ENCODE peak calls at places on chromosomes 16 and 17, in ten cellular contexts. One of them, this sample, is unnamed.

GRCh38 chr17:14793237-14793636 is 471.9 kb downstream of the PMP22 start:
- DNase-seq in HS-27A: no peak
- DNase-seq in GOT3: no peak
- DNase-seq in hippocampal formation: no peak
- DNase-seq in M059J: peak; percentile 42
- DNase-seq in BE2C: no peak
- DNase-seq in fibroblast of the aortic adventitia: peak; percentile 26
- DNase-seq in RPMI8226: no peak
- DNase-seq in left cardiac atrium: no peak
- DNase-seq in ELR: peak; percentile 84
- DNase-seq in this sample: no peak

GRCh38 chr17:51258756-51259573 is 884 bp downstream of the MBTD1 start:
- DNase-seq in HS-27A: no peak
- DNase-seq in GOT3: no peak
- DNase-seq in hippocampal formation: no peak
- DNase-seq in M059J: peak; percentile 21
- DNase-seq in BE2C: peak; percentile 52
- DNase-seq in fibroblast of the aortic adventitia: no peak
- DNase-seq in RPMI8226: peak; percentile 34
- DNase-seq in left cardiac atrium: peak; percentile 40
- DNase-seq in ELR: peak; percentile 59
- DNase-seq in this sample: no peak

GRCh38 chr17:42675984-42676423 is 790 bp downstream of the PLEKHH3 start:
- DNase-seq in HS-27A: no peak
- DNase-seq in GOT3: no peak
- DNase-seq in hippocampal formation: no peak
- DNase-seq in M059J: peak; percentile 47
- DNase-seq in BE2C: peak; percentile 45
- DNase-seq in fibroblast of the aortic adventitia: peak; percentile 41
- DNase-seq in RPMI8226: peak; percentile 49
- DNase-seq in left cardiac atrium: peak; percentile 72
- DNase-seq in ELR: peak; percentile 74
- DNase-seq in this sample: no peak

GRCh38 chr17:75908201-75908600 is 3.5 kb upstream of the MRPL38 start:
- DNase-seq in HS-27A: no peak
- DNase-seq in GOT3: no peak
- DNase-seq in hippocampal formation: no peak
- DNase-seq in M059J: peak; percentile 18
- DNase-seq in BE2C: no peak
- DNase-seq in fibroblast of the aortic adventitia: no peak
- DNase-seq in RPMI8226: no peak
- DNase-seq in left cardiac atrium: peak; percentile 73
- DNase-seq in ELR: no peak
- DNase-seq in this sample: no peak

GRCh38 chr17:58303981-58304734 is 23.4 kb upstream of the MPO start:
- DNase-seq in HS-27A: peak; percentile 7
- DNase-seq in GOT3: no peak
- DNase-seq in hippocampal formation: no peak
- DNase-seq in M059J: peak; percentile 35
- DNase-seq in BE2C: peak; percentile 71
- DNase-seq in fibroblast of the aortic adventitia: peak; percentile 27
- DNase-seq in RPMI8226: peak; percentile 75
- DNase-seq in left cardiac atrium: peak; percentile 25
- DNase-seq in ELR: peak; percentile 67
- DNase-seq in this sample: peak; percentile 92

GRCh38 chr17:5431929-5432556 is 6.9 kb downstream of the C1QBP start:
- DNase-seq in HS-27A: no peak
- DNase-seq in GOT3: no peak
- DNase-seq in hippocampal formation: no peak
- DNase-seq in M059J: no peak
- DNase-seq in BE2C: no peak
- DNase-seq in fibroblast of the aortic adventitia: no peak
- DNase-seq in RPMI8226: no peak
- DNase-seq in left cardiac atrium: no peak
- DNase-seq in ELR: no peak
- DNase-seq in this sample: no peak

GRCh38 chr17:73638556-73638955 is 5.7 kb downstream of the SDK2 start:
- DNase-seq in HS-27A: no peak
- DNase-seq in GOT3: no peak
- DNase-seq in hippocampal formation: no peak
- DNase-seq in M059J: no peak
- DNase-seq in BE2C: no peak
- DNase-seq in fibroblast of the aortic adventitia: no peak
- DNase-seq in RPMI8226: no peak
- DNase-seq in left cardiac atrium: no peak
- DNase-seq in ELR: no peak
- DNase-seq in this sample: no peak

GRCh38 chr16:8278181-8278580 is 312.1 kb downstream of the TMEM114 start:
- DNase-seq in HS-27A: no peak
- DNase-seq in GOT3: no peak
- DNase-seq in hippocampal formation: no peak
- DNase-seq in M059J: no peak
- DNase-seq in BE2C: no peak
- DNase-seq in fibroblast of the aortic adventitia: no peak
- DNase-seq in RPMI8226: no peak
- DNase-seq in left cardiac atrium: no peak
- DNase-seq in ELR: no peak
- DNase-seq in this sample: no peak

GRCh38 chr17:77322534-77323412 is 182.0 kb downstream of the SEC14L1 start:
- DNase-seq in HS-27A: peak; percentile 83
- DNase-seq in GOT3: peak; percentile 78
- DNase-seq in hippocampal formation: no peak
- DNase-seq in M059J: peak; percentile 99
- DNase-seq in BE2C: peak; percentile 97
- DNase-seq in fibroblast of the aortic adventitia: peak; percentile 99
- DNase-seq in RPMI8226: peak; percentile 45
- DNase-seq in left cardiac atrium: peak; percentile 89
- DNase-seq in ELR: peak; percentile 100
- DNase-seq in this sample: no peak

This sample was measured in GM13977.